ENCODE peak calls at places on chromosomes 7 and 10, in ten cellular contexts. One of them, this sample, is unnamed.

GRCh38 chr7:2663121-2663886 is 24.7 kb upstream of the AMZ1 start:
- DNase-seq in mesothelial cell of epicardium: no peak
- DNase-seq in retina: peak
- DNase-seq in mucosa of gallbladder: no peak
- DNase-seq in Right ventricle myocardium superior: peak
- DNase-seq in HL-60: no peak
- DNase-seq in GM04503: no peak
- DNase-seq in T-helper 9 cell: no peak
- DNase-seq in GM20000: no peak
- DNase-seq in iPS DF 19.7: no peak
- DNase-seq in this sample: no peak

GRCh38 chr10:110495731-110496552 is 1.8 kb upstream of the DUSP5 start:
- DNase-seq in retina: peak
- DNase-seq in mucosa of gallbladder: no peak
- DNase-seq in iPS DF 19.7: no peak
- DNase-seq in T-helper 9 cell: peak
- DNase-seq in GM20000: peak
- DNase-seq in mesothelial cell of epicardium: no peak
- DNase-seq in HL-60: no peak
- DNase-seq in GM04503: no peak
- DNase-seq in Right ventricle myocardium superior: peak
- DNase-seq in this sample: no peak

GRCh38 chr10:31219321-31219720 is 99.7 kb upstream of the ZEB1 start:
- DNase-seq in mucosa of gallbladder: no peak
- DNase-seq in mesothelial cell of epicardium: no peak
- DNase-seq in HL-60: no peak
- DNase-seq in iPS DF 19.7: no peak
- DNase-seq in GM20000: no peak
- DNase-seq in GM04503: no peak
- DNase-seq in Right ventricle myocardium superior: no peak
- DNase-seq in T-helper 9 cell: no peak
- DNase-seq in retina: no peak
- DNase-seq in this sample: no peak

GRCh38 chr7:140238778-140239652 is 62.2 kb upstream of the KDM7A start:
- DNase-seq in iPS DF 19.7: no peak
- DNase-seq in GM04503: no peak
- DNase-seq in T-helper 9 cell: no peak
- DNase-seq in Right ventricle myocardium superior: no peak
- DNase-seq in mesothelial cell of epicardium: no peak
- DNase-seq in retina: no peak
- DNase-seq in HL-60: no peak
- DNase-seq in GM20000: no peak
- DNase-seq in mucosa of gallbladder: peak
- DNase-seq in this sample: no peak

GRCh38 chr10:107031981-107032699 is 132.4 kb downstream of the SORCS1 start:
- DNase-seq in T-helper 9 cell: no peak
- DNase-seq in retina: no peak
- DNase-seq in mucosa of gallbladder: no peak
- DNase-seq in mesothelial cell of epicardium: no peak
- DNase-seq in HL-60: no peak
- DNase-seq in GM04503: no peak
- DNase-seq in Right ventricle myocardium superior: no peak
- DNase-seq in iPS DF 19.7: no peak
- DNase-seq in GM20000: no peak
- DNase-seq in this sample: no peak

GRCh38 chr10:86509145-86509544 is 12.4 kb downstream of the WAPL start:
- DNase-seq in Right ventricle myocardium superior: no peak
- DNase-seq in mucosa of gallbladder: no peak
- DNase-seq in mesothelial cell of epicardium: no peak
- DNase-seq in iPS DF 19.7: no peak
- DNase-seq in retina: no peak
- DNase-seq in GM20000: no peak
- DNase-seq in T-helper 9 cell: no peak
- DNase-seq in HL-60: no peak
- DNase-seq in GM04503: no peak
- DNase-seq in this sample: no peak

GRCh38 chr7:47092331-47092730 is 489.6 kb downstream of the TNS3 start:
- DNase-seq in GM20000: no peak
- DNase-seq in GM04503: no peak
- DNase-seq in mesothelial cell of epicardium: no peak
- DNase-seq in HL-60: no peak
- DNase-seq in iPS DF 19.7: no peak
- DNase-seq in mucosa of gallbladder: no peak
- DNase-seq in T-helper 9 cell: no peak
- DNase-seq in retina: no peak
- DNase-seq in Right ventricle myocardium superior: no peak
- DNase-seq in this sample: no peak

GRCh38 chr10:22433875-22434274 is 88.6 kb downstream of the SPAG6 start:
- DNase-seq in GM04503: peak
- DNase-seq in Right ventricle myocardium superior: no peak
- DNase-seq in HL-60: peak
- DNase-seq in retina: no peak
- DNase-seq in iPS DF 19.7: no peak
- DNase-seq in GM20000: no peak
- DNase-seq in mesothelial cell of epicardium: no peak
- DNase-seq in mucosa of gallbladder: no peak
- DNase-seq in T-helper 9 cell: no peak
- DNase-seq in this sample: no peak

GRCh38 chr7:22885824-22886255 is 63.2 kb upstream of the TOMM7 start:
- DNase-seq in HL-60: peak
- DNase-seq in GM20000: peak
- DNase-seq in iPS DF 19.7: no peak
- DNase-seq in T-helper 9 cell: no peak
- DNase-seq in mesothelial cell of epicardium: no peak
- DNase-seq in mucosa of gallbladder: no peak
- DNase-seq in Right ventricle myocardium superior: no peak
- DNase-seq in GM04503: no peak
- DNase-seq in retina: peak
- DNase-seq in this sample: no peak

GRCh38 chr10:85791846-85792532 is 574.6 kb downstream of the GRID1 start:
- DNase-seq in GM20000: no peak
- DNase-seq in Right ventricle myocardium superior: no peak
- DNase-seq in iPS DF 19.7: no peak
- DNase-seq in GM04503: no peak
- DNase-seq in mucosa of gallbladder: no peak
- DNase-seq in retina: no peak
- DNase-seq in HL-60: no peak
- DNase-seq in mesothelial cell of epicardium: no peak
- DNase-seq in T-helper 9 cell: no peak
- DNase-seq in this sample: no peak

GRCh38 chr10:127907411-127908105 is 655 bp downstream of the PTPRE start:
- DNase-seq in Right ventricle myocardium superior: peak
- DNase-seq in iPS DF 19.7: no peak
- DNase-seq in mesothelial cell of epicardium: peak
- DNase-seq in GM20000: no peak
- DNase-seq in mucosa of gallbladder: no peak
- DNase-seq in T-helper 9 cell: no peak
- DNase-seq in GM04503: peak
- DNase-seq in HL-60: no peak
- DNase-seq in retina: peak
- DNase-seq in this sample: peak

GRCh38 chr7:134364619-134365037 is 47.9 kb upstream of the SLC35B4 start:
- DNase-seq in iPS DF 19.7: no peak
- DNase-seq in GM04503: no peak
- DNase-seq in mucosa of gallbladder: peak
- DNase-seq in mesothelial cell of epicardium: no peak
- DNase-seq in GM20000: no peak
- DNase-seq in T-helper 9 cell: no peak
- DNase-seq in retina: no peak
- DNase-seq in Right ventricle myocardium superior: no peak
- DNase-seq in HL-60: no peak
- DNase-seq in this sample: no peak

GRCh38 chr10:100744136-100744979 is 1.0 kb upstream of the PAX2 start:
- DNase-seq in retina: peak
- DNase-seq in HL-60: no peak
- DNase-seq in GM20000: peak
- DNase-seq in T-helper 9 cell: no peak
- DNase-seq in mesothelial cell of epicardium: no peak
- DNase-seq in GM04503: no peak
- DNase-seq in iPS DF 19.7: no peak
- DNase-seq in mucosa of gallbladder: no peak
- DNase-seq in Right ventricle myocardium superior: no peak
- DNase-seq in this sample: no peak

GRCh38 chr7:30433082-30433481 is 45.5 kb downstream of the NOD1 start:
- DNase-seq in HL-60: peak
- DNase-seq in T-helper 9 cell: no peak
- DNase-seq in retina: no peak
- DNase-seq in Right ventricle myocardium superior: peak
- DNase-seq in iPS DF 19.7: peak
- DNase-seq in mucosa of gallbladder: peak
- DNase-seq in mesothelial cell of epicardium: no peak
- DNase-seq in GM20000: no peak
- DNase-seq in GM04503: peak
- DNase-seq in this sample: no peak

GRCh38 chr7:114086491-114086905 is 167.7 kb upstream of the PPP1R3A start:
- DNase-seq in mucosa of gallbladder: no peak
- DNase-seq in GM04503: no peak
- DNase-seq in retina: peak
- DNase-seq in HL-60: no peak
- DNase-seq in mesothelial cell of epicardium: no peak
- DNase-seq in iPS DF 19.7: no peak
- DNase-seq in T-helper 9 cell: no peak
- DNase-seq in GM20000: peak
- DNase-seq in Right ventricle myocardium superior: peak
- DNase-seq in this sample: no peak

GRCh38 chr10:58064714-58065528 is 202.8 kb downstream of the IPMK start:
- DNase-seq in Right ventricle myocardium superior: no peak
- DNase-seq in mucosa of gallbladder: no peak
- DNase-seq in T-helper 9 cell: no peak
- DNase-seq in mesothelial cell of epicardium: no peak
- DNase-seq in GM20000: peak
- DNase-seq in GM04503: no peak
- DNase-seq in retina: peak
- DNase-seq in iPS DF 19.7: no peak
- DNase-seq in HL-60: peak
- DNase-seq in this sample: no peak

GRCh38 chr10:43211431-43212042 is 55.3 kb downstream of the RASGEF1A start:
- DNase-seq in iPS DF 19.7: no peak
- DNase-seq in GM04503: no peak
- DNase-seq in retina: no peak
- DNase-seq in Right ventricle myocardium superior: no peak
- DNase-seq in mucosa of gallbladder: no peak
- DNase-seq in mesothelial cell of epicardium: no peak
- DNase-seq in GM20000: no peak
- DNase-seq in T-helper 9 cell: no peak
- DNase-seq in HL-60: no peak
- DNase-seq in this sample: no peak

GRCh38 chr7:50940621-50941020 is 157.9 kb upstream of the GRB10 start:
- DNase-seq in GM20000: no peak
- DNase-seq in mesothelial cell of epicardium: no peak
- DNase-seq in mucosa of gallbladder: no peak
- DNase-seq in Right ventricle myocardium superior: no peak
- DNase-seq in HL-60: no peak
- DNase-seq in iPS DF 19.7: no peak
- DNase-seq in GM04503: peak
- DNase-seq in retina: no peak
- DNase-seq in T-helper 9 cell: no peak
- DNase-seq in this sample: no peak

GRCh38 chr7:132402751-132403245 is 173.5 kb downstream of the PLXNA4 start:
- DNase-seq in mesothelial cell of epicardium: no peak
- DNase-seq in retina: no peak
- DNase-seq in Right ventricle myocardium superior: peak
- DNase-seq in T-helper 9 cell: no peak
- DNase-seq in iPS DF 19.7: no peak
- DNase-seq in GM20000: no peak
- DNase-seq in HL-60: no peak
- DNase-seq in mucosa of gallbladder: peak
- DNase-seq in GM04503: peak
- DNase-seq in this sample: no peak

GRCh38 chr10:88531383-88532092 is 51.6 kb downstream of the RNLS start:
- DNase-seq in retina: no peak
- DNase-seq in iPS DF 19.7: no peak
- DNase-seq in mesothelial cell of epicardium: no peak
- DNase-seq in HL-60: no peak
- DNase-seq in GM20000: no peak
- DNase-seq in mucosa of gallbladder: no peak
- DNase-seq in Right ventricle myocardium superior: no peak
- DNase-seq in T-helper 9 cell: no peak
- DNase-seq in GM04503: no peak
- DNase-seq in this sample: no peak

GRCh38 chr10:28906440-28906839 is 229.1 kb downstream of the BAMBI start:
- DNase-seq in GM04503: no peak
- DNase-seq in mesothelial cell of epicardium: no peak
- DNase-seq in mucosa of gallbladder: no peak
- DNase-seq in iPS DF 19.7: no peak
- DNase-seq in Right ventricle myocardium superior: no peak
- DNase-seq in HL-60: no peak
- DNase-seq in T-helper 9 cell: no peak
- DNase-seq in GM20000: no peak
- DNase-seq in retina: no peak
- DNase-seq in this sample: no peak

GRCh38 chr10:18122753-18123152 is 17.5 kb upstream of the CACNB2 start:
- DNase-seq in GM04503: no peak
- DNase-seq in iPS DF 19.7: no peak
- DNase-seq in mesothelial cell of epicardium: no peak
- DNase-seq in HL-60: no peak
- DNase-seq in Right ventricle myocardium superior: no peak
- DNase-seq in retina: no peak
- DNase-seq in GM20000: no peak
- DNase-seq in T-helper 9 cell: no peak
- DNase-seq in mucosa of gallbladder: no peak
- DNase-seq in this sample: no peak